ENCODE peak calls at places on chromosomes 4 and X, in five cellular contexts. J is fibroblast of lung; X is fibroblast of mammary gland; K is activated T-helper 1 cell treated with anti-CD3 and anti-CD28 coated beads, Interleukin-2, amount 50 U/mL, for 16 hours; C is posterior cingulate gyrus. F is an unnamed sample.

GRCh38 chr4:76705497-76705896 is 192.4 kb downstream of the SOWAHB start:
- DNase-seq in J (no peak), X (no peak), K (no peak), C (no peak), F (no peak)

GRCh38 chr4:145797278-145797677 is 117.3 kb downstream of the C4orf51 start:
- DNase-seq in J (no peak), X (no peak), K (no peak), C (no peak), F (no peak)

GRCh38 chrX:18146954-18147353 is 73.7 kb downstream of the BEND2 start:
- DNase-seq in J (peak), X (peak), K (no peak), C (no peak), F (peak)

GRCh38 chrX:2673611-2674010 is 17.5 kb upstream of the CD99 start:
- DNase-seq in J (no peak), X (no peak), K (no peak), C (no peak), F (no peak)

GRCh38 chrX:37420179-37420578 is 71.0 kb downstream of the PRRG1 start:
- DNase-seq in J (no peak), X (peak), K (no peak), C (no peak), F (no peak)

GRCh38 chr4:80192252-80192866 is 4.9 kb upstream of the PRDM8 start:
- DNase-seq in J (no peak), X (no peak), K (no peak), C (no peak), F (no peak)

GRCh38 chrX:11064851-11065600 is 46.1 kb upstream of the HCCS start:
- DNase-seq in J (peak), X (peak), K (no peak), C (no peak), F (no peak)

GRCh38 chrX:110418220-110418856 is 59.7 kb downstream of the RTL9 start:
- DNase-seq in J (peak), X (peak), K (no peak), C (no peak), F (peak)

GRCh38 chr4:7922466-7922865 is 17.2 kb downstream of the AFAP1 start:
- DNase-seq in J (no peak), X (no peak), K (no peak), C (no peak), F (no peak)

GRCh38 chr4:120399846-120400245 is 333.2 kb upstream of the MAD2L1 start:
- DNase-seq in J (no peak), X (no peak), K (no peak), C (no peak), F (no peak)

GRCh38 chrX:112513154-112513553 is 166.6 kb downstream of the LHFPL1 start:
- DNase-seq in J (peak), X (no peak), K (no peak), C (no peak), F (no peak)

GRCh38 chrX:45479196-45479834 is 278.6 kb upstream of the DIPK2B start:
- DNase-seq in J (peak), X (peak), K (no peak), C (no peak), F (no peak)

GRCh38 chr4:36255575-36255974 is 11.3 kb upstream of the ARAP2 start:
- DNase-seq in J (no peak), X (no peak), K (no peak), C (no peak), F (no peak)

GRCh38 chrX:130771230-130771629 is 131.8 kb downstream of the ENOX2 start:
- DNase-seq in J (peak), X (peak), K (no peak), C (no peak), F (no peak)

GRCh38 chr4:866761-867390 is 40.9 kb upstream of the CPLX1 start:
- DNase-seq in J (peak), X (peak), K (no peak), C (no peak), F (no peak)

GRCh38 chr4:152719856-152720556 is 40.2 kb upstream of the TMEM154 start:
- DNase-seq in J (no peak), X (peak), K (no peak), C (no peak), F (no peak)

GRCh38 chr4:46975144-46975543 is 18.2 kb downstream of the GABRA4 start:
- DNase-seq in J (no peak), X (no peak), K (no peak), C (no peak), F (no peak)

GRCh38 chrX:85244411-85245210 is 820 bp downstream of the ZNF711 start:
- DNase-seq in J (peak), X (peak), K (no peak), C (no peak), F (peak)

GRCh38 chr4:62328526-62328925 is 1128.4 kb downstream of the ADGRL3 start:
- DNase-seq in J (no peak), X (no peak), K (no peak), C (no peak), F (no peak)

GRCh38 chrX:42106556-42106955 is 183.2 kb upstream of the CASK start:
- DNase-seq in J (no peak), X (no peak), K (no peak), C (no peak), F (no peak)

GRCh38 chr4:28973591-28974350 is 1746.4 kb upstream of the PCDH7 start:
- DNase-seq in J (peak), X (peak), K (no peak), C (no peak), F (no peak)

GRCh38 chr4:113958766-113959540 is 20.5 kb downstream of the ARSJ start:
- DNase-seq in J (peak), X (peak), K (no peak), C (no peak), F (no peak)

GRCh38 chr4:54539500-54540029 is 118.2 kb upstream of the KIT start:
- DNase-seq in J (peak), X (peak), K (no peak), C (peak), F (peak)

GRCh38 chr4:20203508-20203907 is 48.2 kb upstream of the SLIT2 start:
- DNase-seq in J (peak), X (peak), K (no peak), C (no peak), F (no peak)

GRCh38 chrX:147876849-147877646 is 34.7 kb upstream of the FMR1 start:
- DNase-seq in J (no peak), X (no peak), K (no peak), C (no peak), F (no peak)

GRCh38 chrX:143853488-143853887 is 30.4 kb upstream of the UBE2NL start:
- DNase-seq in J (peak), X (peak), K (no peak), C (no peak), F (no peak)

GRCh38 chr4:74283614-74284013 is 24.7 kb upstream of the EPGN start:
- DNase-seq in J (peak), X (peak), K (no peak), C (no peak), F (no peak)

GRCh38 chrX:7926914-7927258 is 327 bp downstream of the PNPLA4 start:
- DNase-seq in J (no peak), X (no peak), K (no peak), C (no peak), F (no peak)